ENCODE peak calls at places on chromosome 1, in five cellular contexts. C is nucleus accumbens, W is heart right ventricle, D is NCI-H2029 treated with DMSO at 0.1 percent for 48 hours, S is astrocyte of the spinal cord. F is an unnamed sample.

GRCh38 chr1:202662081-202662480 is 48.2 kb downstream of the SYT2 start:
- DNase-seq in C (no peak), D (peak; percentile 55), W (no peak), S (no peak), F (no peak)

GRCh38 chr1:27724961-27725373 is 794 bp upstream of the FAM76A start:
- DNase-seq in W (peak; percentile 22), S (no peak), D (peak; percentile 37), C (peak; percentile 13), F (peak; percentile 61)

GRCh38 chr1:19164274-19165015 is 45.6 kb downstream of the UBR4 start:
- DNase-seq in D (no peak), W (no peak), S (no peak), C (no peak), F (no peak)

GRCh38 chr1:174114788-174115448 is 44.4 kb upstream of the RABGAP1L start:
- DNase-seq in S (peak; percentile 36), C (no peak), W (no peak), D (peak; percentile 11), F (no peak)

GRCh38 chr1:164682570-164682969 is 123.6 kb downstream of the PBX1 start:
- DNase-seq in D (no peak), W (no peak), C (no peak), S (no peak), F (no peak)

GRCh38 chr1:18323259-18323658 is 157.5 kb upstream of the KLHDC7A start:
- DNase-seq in S (no peak), D (no peak), C (no peak), W (no peak), F (no peak)

GRCh38 chr1:172609528-172609927 is 49.4 kb upstream of the FASLG start:
- DNase-seq in D (no peak), W (no peak), S (peak; percentile 33), C (no peak), F (no peak)

GRCh38 chr1:165542015-165542631 is 1.7 kb upstream of the LRRC52 start:
- DNase-seq in S (no peak), W (no peak), D (no peak), C (no peak), F (no peak)

GRCh38 chr1:198162091-198162767 is 5.4 kb downstream of the NEK7 start:
- DNase-seq in S (no peak), W (no peak), C (no peak), D (no peak), F (no peak)

GRCh38 chr1:9559673-9560072 is 20.4 kb downstream of the SLC25A33 start:
- DNase-seq in S (no peak), D (no peak), C (no peak), W (no peak), F (no peak)

GRCh38 chr1:15741183-15741850 is 982 bp upstream of the TMEM82 start:
- DNase-seq in S (peak; percentile 63), C (peak; percentile 27), D (peak; percentile 51), W (peak; percentile 64), F (peak; percentile 86)

GRCh38 chr1:34610063-34610462 is 144.8 kb upstream of the GJB5 start:
- DNase-seq in S (no peak), C (no peak), W (no peak), D (no peak), F (no peak)

F was measured in Right ventricle myocardium superior.